ENCODE peak calls at places on chromosome 6, in five cellular contexts. F is H9, Q is H1, G is neuronal stem cell, O is mesenchymal stem cell. Z is an unnamed sample.

GRCh38 chr6:23420659-23421350 is 705.2 kb upstream of the NRSN1 start:
- DNase-seq in F (no peak), Q (no peak), G (no peak), O (no peak), Z (no peak)

GRCh38 chr6:157585274-157586087 is 204.5 kb downstream of the ZDHHC14 start:
- DNase-seq in F (no peak), Q (no peak), G (no peak), O (no peak), Z (no peak)

GRCh38 chr6:124772733-124773319 is 189.4 kb upstream of the RNF217 start:
- DNase-seq in F (no peak), Q (no peak), G (no peak), O (no peak), Z (no peak)

GRCh38 chr6:147390909-147391536 is 117.5 kb upstream of the SAMD5 start:
- DNase-seq in F (no peak), Q (no peak), G (peak), O (peak), Z (peak)

GRCh38 chr6:8589941-8590676 is 154.8 kb upstream of the SLC35B3 start:
- DNase-seq in F (peak), Q (peak), G (no peak), O (no peak), Z (no peak)

GRCh38 chr6:3446197-3446596 is 10.7 kb downstream of the SLC22A23 start:
- DNase-seq in F (no peak), Q (no peak), G (no peak), O (no peak), Z (no peak)

GRCh38 chr6:145155873-145156782 is 579.2 kb downstream of the EPM2A start:
- DNase-seq in F (no peak), Q (no peak), G (no peak), O (no peak), Z (no peak)

GRCh38 chr6:1507251-1507650 is 102.5 kb upstream of the FOXC1 start:
- DNase-seq in F (no peak), Q (no peak), G (no peak), O (no peak), Z (no peak)

GRCh38 chr6:150987371-150987828 is 121.9 kb downstream of the MTHFD1L start:
- DNase-seq in F (no peak), Q (no peak), G (no peak), O (no peak), Z (no peak)

GRCh38 chr6:161374971-161375873 is 101.4 kb upstream of the AGPAT4 start:
- DNase-seq in F (peak), Q (no peak), G (no peak), O (no peak), Z (no peak)

GRCh38 chr6:142885182-142885867 is 59.7 kb downstream of the HIVEP2 start:
- DNase-seq in F (peak), Q (no peak), G (peak), O (peak), Z (peak)

GRCh38 chr6:46000905-46001304 is 14.8 kb downstream of the CLIC5 start:
- DNase-seq in F (no peak), Q (no peak), G (no peak), O (no peak), Z (no peak)

GRCh38 chr6:95802978-95803377 is 212.8 kb upstream of the FUT9 start:
- DNase-seq in F (no peak), Q (no peak), G (peak), O (no peak), Z (no peak)

GRCh38 chr6:142112451-142113061 is 20.2 kb upstream of the GJE1 start:
- DNase-seq in F (peak), Q (peak), G (peak), O (peak), Z (peak)

GRCh38 chr6:122126894-122127293 is 272.6 kb upstream of the HSF2 start:
- DNase-seq in F (no peak), Q (no peak), G (no peak), O (no peak), Z (no peak)

GRCh38 chr6:130827247-130828149 is at the start of gene SMLR1:
- DNase-seq in F (no peak), Q (no peak), G (no peak), O (no peak), Z (no peak)

GRCh38 chr6:105591053-105591452 is 188.2 kb upstream of the PREP start:
- DNase-seq in F (no peak), Q (no peak), G (no peak), O (peak), Z (peak)

GRCh38 chr6:138038148-138038870 is 68.9 kb downstream of the PERP start:
- DNase-seq in F (no peak), Q (no peak), G (no peak), O (no peak), Z (no peak)

GRCh38 chr6:43997342-43997677 is 129.9 kb downstream of the MRPL14 start:
- DNase-seq in F (no peak), Q (no peak), G (no peak), O (no peak), Z (no peak)

GRCh38 chr6:5765141-5765760 is 241.5 kb downstream of the NRN1 start:
- DNase-seq in F (peak), Q (no peak), G (no peak), O (no peak), Z (no peak)

GRCh38 chr6:14758421-14759043 is 487.3 kb upstream of the JARID2 start:
- DNase-seq in F (no peak), Q (no peak), G (no peak), O (no peak), Z (peak)

GRCh38 chr6:119043265-119043664 is 35.2 kb downstream of the FAM184A start:
- DNase-seq in F (no peak), Q (no peak), G (no peak), O (no peak), Z (no peak)

GRCh38 chr6:116030745-116031144 is 29.9 kb downstream of the FRK start:
- DNase-seq in F (no peak), Q (no peak), G (no peak), O (no peak), Z (no peak)

GRCh38 chr6:117615981-117616961 is 14.0 kb upstream of the GOPC start:
- DNase-seq in F (peak), Q (peak), G (no peak), O (peak), Z (peak)

GRCh38 chr6:34556031-34556471 is at the start of gene SPDEF:
- DNase-seq in F (no peak), Q (no peak), G (no peak), O (no peak), Z (no peak)

GRCh38 chr6:170177383-170178265 is 113.3 kb downstream of the DLL1 start:
- DNase-seq in F (peak), Q (peak), G (no peak), O (peak), Z (no peak)

GRCh38 chr6:4135665-4136353 is 434 bp upstream of the ECI2 start:
- DNase-seq in F (peak), Q (peak), G (peak), O (peak), Z (peak)

GRCh38 chr6:125154184-125155135 is 887 bp downstream of the TPD52L1 start:
- DNase-seq in F (peak), Q (peak), G (peak), O (peak), Z (no peak)

GRCh38 chr6:36684447-36684812 is 5.9 kb downstream of the CDKN1A start:
- DNase-seq in F (no peak), Q (no peak), G (no peak), O (no peak), Z (no peak)

GRCh38 chr6:20474756-20475542 is 59.3 kb upstream of the CDKAL1 start:
- DNase-seq in F (no peak), Q (no peak), G (no peak), O (no peak), Z (no peak)

GRCh38 chr6:83199865-83200230 is 6.7 kb downstream of the RWDD2A start:
- DNase-seq in F (no peak), Q (no peak), G (no peak), O (peak), Z (peak)

GRCh38 chr6:33004940-33005339 is 4.5 kb downstream of the HLA-DOA start:
- DNase-seq in F (no peak), Q (no peak), G (no peak), O (no peak), Z (no peak)

GRCh38 chr6:7264041-7264440 is 49.0 kb downstream of the SSR1 start:
- DNase-seq in F (no peak), Q (no peak), G (no peak), O (no peak), Z (no peak)

GRCh38 chr6:39274471-39274870 is 39.7 kb downstream of the KCNK17 start:
- DNase-seq in F (no peak), Q (no peak), G (no peak), O (no peak), Z (no peak)

GRCh38 chr6:4644962-4645361 is 131.2 kb upstream of the CDYL start:
- DNase-seq in F (no peak), Q (no peak), G (no peak), O (no peak), Z (peak)

GRCh38 chr6:134372603-134373281 is 54.8 kb upstream of the SGK1 start:
- DNase-seq in F (no peak), Q (no peak), G (no peak), O (peak), Z (peak)

GRCh38 chr6:139135578-139136545 is 982 bp downstream of the HECA start:
- DNase-seq in F (no peak), Q (peak), G (no peak), O (peak), Z (peak)
- H3K14ac ChIP-seq in F (no peak), Q (no peak), G (peak), O (peak), Z (peak)

GRCh38 chr6:77095936-77096627 is 367.2 kb downstream of the HTR1B start:
- DNase-seq in F (no peak), Q (no peak), G (peak), O (no peak), Z (no peak)

GRCh38 chr6:77089776-77090175 is 373.5 kb downstream of the HTR1B start:
- DNase-seq in F (no peak), Q (no peak), G (no peak), O (peak), Z (peak)

GRCh38 chr6:77094821-77095220 is 368.5 kb downstream of the HTR1B start:
- DNase-seq in F (no peak), Q (no peak), G (no peak), O (no peak), Z (no peak)

GRCh38 chr6:77097940-77098339 is 365.4 kb downstream of the HTR1B start:
- DNase-seq in F (no peak), Q (no peak), G (no peak), O (no peak), Z (no peak)

GRCh38 chr6:77092971-77093370 is 370.3 kb downstream of the HTR1B start:
- DNase-seq in F (no peak), Q (no peak), G (no peak), O (peak), Z (peak)
- H2BK120ac ChIP-seq in F (no peak), Q (no peak), G (no peak), O (no peak), Z (peak)

GRCh38 chr6:41655706-41656668 is 17.7 kb downstream of the MDFI start:
- DNase-seq in F (no peak), Q (peak), G (no peak), O (peak), Z (peak)
- H3K14ac ChIP-seq in F (no peak), Q (no peak), G (no peak), O (peak), Z (no peak)

GRCh38 chr6:11094411-11094851 is 797 bp downstream of the SMIM13 start:
- DNase-seq in F (peak), Q (peak), G (peak), O (peak), Z (peak)
- H2BK120ac ChIP-seq in F (no peak), Q (no peak), G (peak), O (no peak), Z (peak)

DNA sequence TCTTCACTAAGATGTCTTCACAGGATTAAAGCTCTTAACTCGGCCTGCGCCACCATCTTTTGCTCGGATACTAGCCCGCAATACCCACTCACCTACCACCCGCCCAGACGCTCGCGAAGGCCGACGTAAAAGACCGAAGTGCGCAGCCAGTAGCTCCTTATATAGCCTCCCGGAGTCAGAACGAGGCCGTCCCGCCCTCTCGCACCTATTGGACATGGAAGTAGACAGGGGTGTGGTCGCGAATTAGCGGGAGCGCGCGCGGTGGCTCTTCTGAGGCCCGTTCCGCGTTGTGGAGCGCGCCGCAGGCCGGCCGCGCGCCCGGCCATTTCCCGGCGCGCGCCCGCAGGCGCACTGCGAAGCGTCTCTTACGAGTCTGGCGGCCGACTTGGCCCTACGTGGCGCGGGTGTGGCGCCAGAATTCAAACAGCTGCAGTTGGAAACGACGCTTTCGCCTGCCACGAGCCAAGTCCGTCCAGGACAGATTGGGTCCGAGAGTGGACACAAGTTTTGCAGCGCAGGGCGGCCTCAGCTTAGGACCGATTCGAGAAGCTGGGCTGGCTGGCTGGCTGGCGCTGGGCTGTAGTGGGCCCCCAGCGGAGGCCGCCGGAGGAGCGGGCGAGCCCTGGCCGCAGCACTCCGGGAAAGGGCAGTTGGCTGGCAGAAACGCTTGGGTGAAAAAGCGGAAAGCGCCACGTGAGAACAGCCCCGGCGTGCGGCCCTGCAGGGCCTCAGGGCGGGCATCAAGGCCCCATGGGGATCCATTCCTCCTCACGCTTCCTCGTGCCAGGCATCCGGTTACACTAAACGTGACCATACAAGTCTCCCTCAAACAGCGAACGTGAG is 36.1 kb upstream of the SYNCRIP start:
- DNase-seq in F (peak), Q (peak), G (peak), O (peak), Z (peak)
- H3K14ac ChIP-seq in F (peak), Q (no peak), G (peak), O (no peak), Z (peak)

GRCh38 chr6:72621243-72622093 is at the start of gene KCNQ5:
- DNase-seq in F (peak), Q (peak), G (no peak), O (peak), Z (no peak)
- H2BK120ac ChIP-seq in F (no peak), Q (no peak), G (no peak), O (no peak), Z (peak)

GRCh38 chr6:111980979-111981378 is 72.9 kb upstream of the CCN6 start:
- DNase-seq in F (no peak), Q (no peak), G (no peak), O (no peak), Z (no peak)

GRCh38 chr6:111980168-111980567 is 73.7 kb upstream of the CCN6 start:
- DNase-seq in F (no peak), Q (no peak), G (no peak), O (no peak), Z (peak)

GRCh38 chr6:111981441-111981840 is 72.5 kb upstream of the CCN6 start:
- DNase-seq in F (no peak), Q (no peak), G (no peak), O (no peak), Z (no peak)

GRCh38 chr6:111979633-111980032 is 74.3 kb upstream of the CCN6 start:
- DNase-seq in F (no peak), Q (no peak), G (no peak), O (no peak), Z (no peak)

DNA sequence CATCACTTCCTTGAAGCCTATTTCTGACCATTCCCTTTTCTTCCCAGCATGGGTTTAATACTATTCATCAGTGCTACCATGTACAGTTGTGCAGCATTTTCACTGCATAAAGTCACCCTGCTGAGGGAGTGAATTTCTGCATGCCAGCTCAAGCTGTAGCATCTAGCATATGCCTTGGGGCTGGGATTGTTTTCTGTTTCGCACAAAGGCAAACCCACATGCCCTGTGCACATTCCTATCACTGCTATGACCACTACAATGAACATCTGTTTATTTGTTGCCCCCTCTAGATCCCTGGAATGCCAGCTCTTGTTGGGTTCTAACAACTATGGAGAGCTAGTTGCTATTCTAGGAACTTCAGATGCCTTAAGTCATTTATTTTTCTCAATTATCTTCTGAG is 75.1 kb upstream of the CCN6 start:
- DNase-seq in F (no peak), Q (no peak), G (no peak), O (peak), Z (no peak)
- H3K14ac ChIP-seq in F (no peak), Q (no peak), G (no peak), O (no peak), Z (no peak)

Z was measured in IMR-90.